ENCODE peak calls at places on chromosome 15, in ten cellular contexts. N, D, S, T, F, V, Y, L, A and K are unnamed samples.

GRCh38 chr15:74587924-74588323 is 27.7 kb upstream of the CLK3 start:
- DNase-seq in N (no peak), D (no peak), S (no peak), T (no peak), F (no peak), V (no peak), Y (no peak), L (no peak), A (no peak), K (no peak)

GRCh38 chr15:29844290-29844903 is 22.1 kb upstream of the TJP1 start:
- DNase-seq in N (peak), D (peak), S (no peak), T (no peak), F (no peak), V (no peak), Y (no peak), L (no peak), A (peak), K (peak)

GRCh38 chr15:83612226-83612625 is 41.7 kb upstream of the ADAMTSL3 start:
- DNase-seq in N (no peak), D (no peak), S (no peak), T (no peak), F (no peak), V (no peak), Y (no peak), L (no peak), A (no peak), K (no peak)

GRCh38 chr15:38253448-38253847 is 812 bp downstream of the SPRED1 start:
- DNase-seq in N (peak), D (peak), S (no peak), T (no peak), F (peak), V (peak), Y (no peak), L (peak), A (peak), K (peak)

GRCh38 chr15:36358094-36358961 is 221.1 kb upstream of the CDIN1 start:
- DNase-seq in N (no peak), D (peak), S (no peak), T (no peak), F (peak), V (peak), Y (no peak), L (peak), A (peak), K (peak)

GRCh38 chr15:34853001-34853758 is 57.8 kb upstream of the ACTC1 start:
- DNase-seq in N (no peak), D (peak), S (no peak), T (no peak), F (peak), V (peak), Y (no peak), L (no peak), A (peak), K (peak)

GRCh38 chr15:80695911-80696651 is 971 bp downstream of the ABHD17C start:
- DNase-seq in N (no peak), D (peak), S (peak), T (no peak), F (peak), V (peak), Y (no peak), L (no peak), A (peak), K (peak)

GRCh38 chr15:87704276-87704675 is 552.3 kb downstream of the NTRK3 start:
- DNase-seq in N (no peak), D (no peak), S (no peak), T (no peak), F (no peak), V (no peak), Y (no peak), L (no peak), A (no peak), K (no peak)

DNA sequence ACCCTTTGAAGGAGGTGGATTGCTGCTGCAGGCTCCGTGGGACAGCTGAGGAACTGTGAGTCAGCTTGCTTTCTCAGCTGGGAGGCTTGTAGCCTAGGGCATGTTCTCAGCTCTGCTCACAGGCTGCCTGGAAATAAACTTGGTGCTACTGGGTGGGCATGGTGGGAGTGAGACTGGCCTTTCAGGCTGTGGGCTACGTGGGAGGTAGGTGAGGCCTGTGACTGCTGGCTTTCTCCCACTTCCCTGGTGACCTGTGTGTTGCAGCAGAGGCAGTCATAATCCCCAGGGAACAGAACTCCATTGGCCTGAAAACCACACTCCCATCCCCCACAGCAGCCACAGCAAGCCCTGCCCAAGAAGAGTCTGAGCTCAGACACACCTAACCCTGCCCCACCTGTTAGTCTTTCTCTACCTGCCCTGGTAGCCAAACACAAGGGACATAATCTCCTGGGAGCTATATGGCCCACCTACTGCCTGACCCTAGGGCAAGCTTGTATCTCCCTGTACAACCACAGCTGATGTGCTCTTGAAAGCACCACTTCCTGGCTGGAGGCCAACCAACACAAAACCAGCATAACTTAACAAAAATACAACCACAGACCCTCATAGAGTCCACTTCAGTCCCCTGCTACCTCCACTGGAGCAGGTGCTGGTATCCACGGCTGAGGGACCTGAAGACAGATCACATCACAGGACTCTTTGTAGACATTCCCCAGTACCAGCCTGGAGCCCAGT is 236.5 kb downstream of the SQOR start:
- DNase-seq in N (no peak), D (no peak), S (no peak), T (no peak), F (no peak), V (no peak), Y (no peak), L (no peak), A (no peak), K (peak)
- H3K4me3 ChIP-seq in N (no peak), D (no peak), S (no peak), T (no peak), F (no peak), V (no peak), Y (no peak), L (no peak), A (no peak), K (no peak)

GRCh38 chr15:41989573-41990242 is 17.4 kb upstream of the EHD4 start:
- DNase-seq in N (peak), D (peak), S (peak), T (no peak), F (peak), V (peak), Y (peak), L (no peak), A (peak), K (peak)
- TF ChIP-seq CTCF in N (peak), D (peak), S (no peak), T (peak), F (peak), V (peak), Y (peak), L (peak), A (peak), K (peak)

GRCh38 chr15:40047413-40048154 is 8.6 kb upstream of the SRP14 start:
- DNase-seq in N (no peak), D (peak), S (peak), T (no peak), F (peak), V (peak), Y (peak), L (no peak), A (peak), K (peak)
- H3K4me3 ChIP-seq in N (no peak), D (no peak), S (no peak), T (no peak), F (no peak), V (no peak), Y (peak), L (no peak), A (no peak), K (no peak)

GRCh38 chr15:67544475-67544874 is 2.0 kb downstream of the MAP2K5 start:
- DNase-seq in N (no peak), D (no peak), S (no peak), T (no peak), F (no peak), V (no peak), Y (no peak), L (no peak), A (no peak), K (no peak)
- TF ChIP-seq CTCF in N (no peak), D (no peak), S (no peak), T (no peak), F (no peak), V (no peak), Y (no peak), L (no peak), A (no peak), K (no peak)

DNA sequence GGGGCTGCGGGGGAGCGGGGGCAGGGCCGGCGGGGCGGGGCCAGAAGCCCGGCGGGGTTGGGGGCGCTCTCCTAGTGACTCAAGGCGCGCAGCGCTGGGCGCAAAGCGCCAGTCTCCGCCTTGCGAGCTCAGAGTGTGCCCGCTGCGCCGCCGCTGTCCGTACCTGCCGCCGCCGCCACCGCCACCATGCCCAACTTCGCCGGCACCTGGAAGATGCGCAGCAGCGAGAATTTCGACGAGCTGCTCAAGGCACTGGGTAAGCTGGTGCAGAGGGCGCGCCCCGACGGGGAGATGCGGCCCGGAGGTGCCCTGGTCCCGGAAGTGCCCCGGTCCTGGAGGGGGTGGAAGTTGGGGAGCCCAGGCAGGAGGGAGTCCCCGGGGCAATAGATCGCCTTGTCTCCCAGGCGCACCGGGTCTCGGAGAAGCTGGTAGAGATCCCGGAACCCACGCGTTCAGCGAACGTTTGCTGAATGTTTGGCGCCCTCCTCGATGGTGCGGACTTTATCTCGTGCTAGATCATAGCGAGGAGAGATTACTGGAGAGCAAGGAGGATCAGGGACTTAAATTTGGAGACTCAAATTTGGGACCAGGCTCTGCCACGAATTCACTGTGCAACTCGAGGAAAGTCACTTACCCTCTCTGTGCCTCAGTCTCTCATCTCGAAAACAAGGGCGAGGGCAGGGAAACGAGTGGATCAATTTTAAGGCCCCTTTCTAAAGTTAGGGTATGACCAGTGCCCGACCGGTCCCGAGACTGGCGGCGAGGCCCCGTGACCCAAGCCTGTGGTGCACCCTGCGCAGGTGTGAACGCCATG is at the start of gene CRABP1:
- DNase-seq in N (no peak), D (no peak), S (no peak), T (no peak), F (no peak), V (no peak), Y (no peak), L (no peak), A (no peak), K (no peak)
- H3K4me3 ChIP-seq in N (no peak), D (no peak), S (no peak), T (no peak), F (peak), V (no peak), Y (no peak), L (peak), A (no peak), K (no peak)

GRCh38 chr15:101504866-101505609 is 15.5 kb upstream of the PCSK6 start:
- DNase-seq in N (no peak), D (no peak), S (no peak), T (no peak), F (no peak), V (no peak), Y (no peak), L (no peak), A (no peak), K (peak)
- TF ChIP-seq CTCF in N (no peak), D (no peak), S (no peak), T (no peak), F (no peak), V (no peak), Y (no peak), L (no peak), A (no peak), K (no peak)

GRCh38 chr15:45903283-45903682 is 268.5 kb downstream of the SQOR start:
- DNase-seq in N (no peak), D (no peak), S (no peak), T (no peak), F (peak), V (peak), Y (no peak), L (no peak), A (no peak), K (peak)

GRCh38 chr15:45910671-45911070 is 275.8 kb downstream of the SQOR start:
- DNase-seq in N (no peak), D (no peak), S (no peak), T (no peak), F (no peak), V (no peak), Y (no peak), L (no peak), A (no peak), K (no peak)

DNA sequence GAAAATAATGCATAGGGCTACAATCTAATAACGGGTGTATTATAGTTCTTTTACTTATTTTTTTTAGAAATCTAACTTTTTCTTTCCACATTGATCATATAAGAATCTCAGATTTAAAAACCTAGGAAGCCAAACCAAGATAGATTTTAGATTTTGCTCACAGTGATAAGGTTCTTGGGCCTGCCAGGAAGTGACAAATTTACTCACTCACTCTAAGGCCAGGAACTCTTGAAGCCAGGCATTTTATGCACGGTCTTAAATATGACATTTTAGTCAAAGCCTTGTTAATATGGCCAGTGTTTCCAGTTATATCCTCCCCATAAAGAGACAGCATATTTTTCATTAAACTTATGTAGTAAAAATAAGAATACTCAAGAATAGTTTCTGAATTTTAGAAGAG is 271.4 kb downstream of the SQOR start:
- DNase-seq in N (no peak), D (no peak), S (no peak), T (no peak), F (no peak), V (peak), Y (no peak), L (no peak), A (no peak), K (no peak)
- H3K4me3 ChIP-seq in N (no peak), D (no peak), S (no peak), T (no peak), F (no peak), V (no peak), Y (no peak), L (no peak), A (no peak), K (no peak)